ENCODE peak calls at places on chromosomes 4 and X, in ten cellular contexts. O is stomach, U is hepatocyte, S is A549, R is caudate nucleus, G is dorsolateral prefrontal cortex, F is neural progenitor cell, H is aorta, D is brain microvascular endothelial cell, W is endothelial cell of umbilical vein. X is an unnamed sample.

GRCh38 chr4:100707786-100708185 is 190.0 kb upstream of the EMCN start:
- DNase-seq in H (no peak), S (no peak), D (no peak), R (no peak), O (no peak), G (no peak), F (no peak), U (no peak), W (no peak), X (no peak)

GRCh38 chrX:31429915-31430314 is 358.1 kb upstream of the FTHL17 start:
- DNase-seq in R (no peak), D (no peak), G (no peak), H (no peak), F (no peak), W (no peak), U (no peak), S (no peak), O (no peak), X (no peak)

GRCh38 chrX:25049347-25049746 is 33.6 kb upstream of the ARX start:
- DNase-seq in D (peak), R (no peak), U (peak), O (no peak), W (no peak), G (no peak), S (no peak), H (no peak), F (no peak), X (no peak)

GRCh38 chr4:160091631-160092030 is 988.8 kb downstream of the RAPGEF2 start:
- DNase-seq in F (no peak), S (no peak), O (no peak), G (no peak), U (no peak), W (no peak), R (no peak), H (no peak), D (no peak), X (peak)

GRCh38 chrX:63428348-63428747 is 77.2 kb upstream of the SPIN4 start:
- DNase-seq in G (no peak), R (no peak), U (no peak), W (no peak), H (no peak), S (no peak), F (no peak), O (no peak), D (no peak), X (peak)

GRCh38 chr4:142474398-142475087 is 371.6 kb downstream of the INPP4B start:
- DNase-seq in R (no peak), W (no peak), U (no peak), O (peak), S (peak), H (no peak), G (no peak), D (peak), F (no peak), X (peak)

GRCh38 chr4:184396001-184396400 is 78.3 kb downstream of the IRF2 start:
- DNase-seq in O (no peak), G (no peak), W (no peak), U (no peak), S (no peak), D (no peak), F (no peak), R (no peak), H (no peak), X (no peak)

GRCh38 chr4:139694522-139694921 is 28.9 kb downstream of the MGST2 start:
- DNase-seq in S (no peak), G (no peak), R (no peak), D (no peak), O (no peak), U (no peak), H (no peak), F (no peak), W (no peak), X (no peak)

GRCh38 chr4:94290245-94290644 is 52.4 kb downstream of the HPGDS start:
- DNase-seq in S (peak), G (no peak), D (no peak), F (no peak), U (no peak), O (no peak), R (no peak), H (no peak), W (no peak), X (no peak)

GRCh38 chr4:130393246-130394041 is 1297.5 kb downstream of the C4orf33 start:
- DNase-seq in U (no peak), W (peak), D (peak), G (no peak), R (no peak), F (no peak), O (no peak), S (no peak), H (no peak), X (no peak)

GRCh38 chr4:89837385-89837995 is 529 bp upstream of the SNCA start:
- DNase-seq in O (no peak), R (peak), W (peak), S (peak), F (peak), G (peak), H (no peak), U (peak), D (peak), X (peak)

GRCh38 chr4:94434505-94434904 is 17.2 kb upstream of the PDLIM5 start:
- DNase-seq in W (no peak), S (no peak), H (no peak), F (no peak), R (no peak), O (no peak), G (no peak), U (no peak), D (no peak), X (no peak)

GRCh38 chr4:184544711-184545409 is 70.5 kb upstream of the IRF2 start:
- DNase-seq in U (no peak), H (no peak), O (no peak), R (no peak), G (no peak), F (no peak), S (no peak), W (no peak), D (no peak), X (no peak)

GRCh38 chr4:4606321-4606720 is 64.5 kb upstream of the STX18 start:
- DNase-seq in S (no peak), G (no peak), H (no peak), R (peak), W (no peak), D (peak), F (no peak), U (no peak), O (no peak), X (no peak)

GRCh38 chr4:12861422-12861821 is 622.7 kb downstream of the RAB28 start:
- DNase-seq in R (no peak), W (no peak), O (no peak), G (no peak), S (no peak), F (no peak), D (no peak), H (no peak), U (no peak), X (no peak)

GRCh38 chrX:75156537-75156945 is 458 bp upstream of the ABCB7 start:
- DNase-seq in R (no peak), F (no peak), W (peak), U (peak), D (peak), G (no peak), H (no peak), S (no peak), O (no peak), X (no peak)

GRCh38 chr4:3199661-3200422 is 49.1 kb upstream of the MSANTD1 start:
- DNase-seq in U (no peak), S (no peak), O (no peak), D (no peak), H (peak), F (no peak), R (no peak), G (no peak), W (no peak), X (no peak)
- H3K27ac ChIP-seq in U (no peak), S (no peak), O (peak), D (no peak), H (no peak), F (no peak), R (no peak), G (no peak), W (no peak), X (no peak)

DNA sequence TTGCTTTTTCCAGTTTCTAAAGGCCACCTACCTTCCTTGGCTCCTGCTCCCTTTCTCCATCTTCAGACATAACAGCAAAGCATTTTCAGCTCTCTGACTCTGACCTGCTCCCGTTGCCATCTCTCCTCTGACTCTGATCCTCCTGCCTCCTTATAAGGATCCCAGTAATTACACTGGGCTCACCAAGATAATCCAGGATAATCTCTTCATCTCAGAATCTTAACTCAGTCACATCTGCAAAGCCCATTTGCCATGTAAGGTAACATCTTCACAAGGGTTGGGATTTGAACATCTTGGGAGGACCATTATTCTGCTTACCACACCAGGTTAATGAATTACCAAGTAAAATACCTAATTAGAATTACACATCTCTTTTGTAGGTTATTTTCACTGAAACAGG is 41.3 kb upstream of the MAGED1 start:
- DNase-seq in D (no peak), O (no peak), S (no peak), R (no peak), F (peak), W (no peak), H (no peak), G (no peak), U (no peak), X (no peak)
- H3K27ac ChIP-seq in D (no peak), O (no peak), S (no peak), R (no peak), F (no peak), W (no peak), H (no peak), G (no peak), U (no peak), X (no peak)

GRCh38 chr4:48032721-48033120 is 16.1 kb downstream of the NIPAL1 start:
- DNase-seq in F (no peak), G (no peak), O (no peak), S (no peak), H (no peak), R (no peak), D (no peak), W (no peak), U (no peak), X (no peak)

GRCh38 chr4:48037117-48037462 is 20.5 kb downstream of the NIPAL1 start:
- DNase-seq in S (no peak), O (no peak), G (no peak), W (no peak), F (no peak), D (no peak), U (no peak), H (no peak), R (no peak), X (no peak)

GRCh38 chr4:48035952-48036351 is 19.4 kb downstream of the NIPAL1 start:
- DNase-seq in W (no peak), R (no peak), F (no peak), G (no peak), S (no peak), H (no peak), U (no peak), D (no peak), O (no peak), X (no peak)

GRCh38 chr4:48031802-48032525 is 15.4 kb downstream of the NIPAL1 start:
- DNase-seq in D (peak), U (peak), G (no peak), O (peak), F (no peak), S (no peak), R (no peak), W (no peak), H (no peak), X (no peak)

GRCh38 chr4:48033825-48034413 is 17.3 kb downstream of the NIPAL1 start:
- DNase-seq in U (peak), O (peak), W (peak), H (no peak), F (peak), D (peak), G (no peak), S (no peak), R (no peak), X (peak)
- H3K27ac ChIP-seq in U (no peak), O (no peak), W (no peak), H (no peak), F (no peak), D (no peak), G (no peak), S (no peak), R (no peak), X (no peak)

GRCh38 chr4:38230121-38230728 is 270.0 kb downstream of the PTTG2 start:
- DNase-seq in O (peak), W (no peak), S (no peak), H (no peak), G (no peak), R (no peak), D (no peak), F (no peak), U (peak), X (peak)
- H3K27ac ChIP-seq in O (peak), W (no peak), S (no peak), H (no peak), G (no peak), R (no peak), D (no peak), F (no peak), U (peak), X (peak)

GRCh38 chrX:15468036-15468435 is 25.1 kb downstream of the PIR start:
- DNase-seq in W (peak), S (no peak), D (peak), O (no peak), G (no peak), R (no peak), H (no peak), F (peak), U (peak), X (peak)
- H3K27ac ChIP-seq in W (no peak), S (no peak), D (no peak), O (peak), G (no peak), R (no peak), H (no peak), F (no peak), U (no peak), X (no peak)

DNA sequence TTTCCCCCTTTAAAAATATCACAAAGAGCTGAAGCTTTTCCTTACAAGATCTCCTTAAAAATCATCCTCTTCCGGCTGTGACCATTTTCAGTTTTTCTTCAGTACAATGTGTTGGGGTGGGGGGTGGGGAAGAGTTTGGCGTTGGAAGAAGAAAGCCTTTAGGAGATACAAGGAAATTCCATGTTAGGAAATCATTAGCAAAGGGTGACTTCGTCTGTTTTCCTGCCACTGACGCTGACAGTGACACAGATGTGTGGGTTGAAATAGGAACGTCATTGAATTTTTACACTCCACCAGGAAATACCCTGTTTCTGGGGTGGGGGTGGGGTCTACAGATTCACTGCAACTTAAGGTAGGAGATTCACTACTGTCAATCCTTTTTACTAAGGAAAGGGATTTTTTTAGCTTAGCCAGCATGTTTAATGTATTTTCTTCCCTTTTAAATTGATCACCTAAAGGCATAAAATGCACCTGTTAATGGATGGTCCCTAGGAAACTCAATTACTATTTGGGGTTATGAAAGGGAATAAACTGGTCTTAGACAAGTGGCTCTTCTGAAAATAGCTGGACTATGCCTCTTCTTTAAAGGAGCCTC is 3.9 kb downstream of the MAMLD1 start:
- DNase-seq in G (no peak), O (no peak), U (peak), F (no peak), R (no peak), S (peak), W (no peak), H (no peak), D (peak), X (no peak)
- H3K27ac ChIP-seq in G (no peak), O (peak), U (peak), F (no peak), R (peak), S (peak), W (peak), H (no peak), D (peak), X (no peak)

GRCh38 chr4:176981074-176981473 is 188.4 kb upstream of the VEGFC start:
- DNase-seq in O (no peak), S (no peak), D (no peak), U (no peak), W (no peak), R (no peak), F (no peak), G (no peak), H (no peak), X (no peak)

DNA sequence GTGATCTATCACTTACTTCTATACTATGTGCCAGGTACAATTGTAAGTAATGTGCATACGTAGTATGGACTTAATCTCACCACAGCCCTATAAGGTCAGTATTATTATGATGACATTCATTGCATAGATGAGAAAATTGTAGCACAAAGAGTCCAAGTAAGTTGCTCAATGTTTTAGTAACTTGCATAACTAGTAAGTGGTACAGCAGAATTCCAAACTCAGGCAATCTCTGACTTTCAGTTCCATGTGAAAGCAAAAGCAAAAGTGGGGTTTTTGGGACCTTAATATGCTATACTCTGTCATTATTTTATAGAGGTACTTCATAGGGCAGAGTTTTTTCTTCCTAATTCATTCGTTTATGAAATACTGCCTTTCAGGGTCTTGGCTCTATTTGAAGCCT is 188.8 kb upstream of the VEGFC start:
- DNase-seq in U (no peak), O (no peak), W (no peak), H (no peak), D (no peak), S (no peak), G (no peak), R (no peak), F (no peak), X (no peak)
- H3K27ac ChIP-seq in U (no peak), O (no peak), W (no peak), H (no peak), D (no peak), S (no peak), G (no peak), R (no peak), F (no peak), X (no peak)

GRCh38 chr4:73740353-73740778 is at the start of gene CXCL8:
- DNase-seq in D (peak), F (no peak), S (peak), U (peak), H (no peak), W (peak), O (peak), R (no peak), G (no peak), X (peak)
- H3K27ac ChIP-seq in D (peak), F (no peak), S (peak), U (no peak), H (no peak), W (peak), O (no peak), R (no peak), G (no peak), X (no peak)

DNA sequence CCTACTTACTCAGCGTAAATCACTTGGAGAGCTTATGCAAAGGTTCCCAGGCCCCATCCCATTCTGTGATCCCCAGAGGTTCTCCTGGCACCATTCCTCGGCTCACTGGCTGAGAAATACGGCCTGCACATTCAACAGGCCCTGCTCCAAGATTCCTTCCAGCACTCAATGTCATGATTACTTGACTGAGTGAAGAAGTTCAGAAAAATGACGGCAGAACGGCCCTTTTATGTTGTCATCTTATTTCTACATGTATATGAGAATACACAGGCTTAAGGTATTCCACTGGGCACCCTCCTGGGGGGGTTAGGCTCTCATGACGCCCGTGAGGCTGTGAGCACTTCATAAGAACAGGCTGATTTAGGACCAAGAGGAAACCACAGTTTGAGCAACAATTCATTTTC is 190.6 kb downstream of the NSUN7 start:
- DNase-seq in W (no peak), D (no peak), H (peak), F (no peak), G (no peak), U (no peak), R (no peak), O (no peak), S (no peak), X (no peak)
- H3K27ac ChIP-seq in W (no peak), D (no peak), H (peak), F (no peak), G (no peak), U (no peak), R (no peak), O (peak), S (no peak), X (no peak)

X was measured in RWPE1.